ENCODE peak calls at places on chromosomes 16 and 17, in seven cellular contexts. One of them, this sample, is unnamed.

GRCh38 chr16:57645691-57646387 is 17.4 kb downstream of the ADGRG1 start:
- DNase-seq in GM13977: no peak
- DNase-seq in HFF-Myc: no peak
- DNase-seq in fibroblast of lung: peak
- DNase-seq in NCI-H226: peak
- DNase-seq in GM23338: no peak
- DNase-seq in HEK293T: no peak
- DNase-seq in this sample: no peak

GRCh38 chr16:89114159-89114981 is 20.7 kb downstream of the ACSF3 start:
- DNase-seq in fibroblast of lung: peak
- DNase-seq in NCI-H226: no peak
- DNase-seq in HEK293T: no peak
- DNase-seq in GM23338: peak
- DNase-seq in HFF-Myc: no peak
- DNase-seq in GM13977: no peak
- DNase-seq in this sample: peak

GRCh38 chr16:48318630-48319029 is 66.6 kb downstream of the SIAH1 start:
- DNase-seq in fibroblast of lung: peak
- DNase-seq in GM23338: peak
- DNase-seq in GM13977: no peak
- DNase-seq in HFF-Myc: no peak
- DNase-seq in HEK293T: no peak
- DNase-seq in NCI-H226: no peak
- DNase-seq in this sample: peak

GRCh38 chr16:58010886-58011285 is 9.7 kb downstream of the USB1 start:
- DNase-seq in HFF-Myc: no peak
- DNase-seq in GM13977: no peak
- DNase-seq in GM23338: no peak
- DNase-seq in HEK293T: no peak
- DNase-seq in fibroblast of lung: no peak
- DNase-seq in NCI-H226: no peak
- DNase-seq in this sample: no peak

GRCh38 chr17:37662358-37662757 is 19.1 kb upstream of the DDX52 start:
- DNase-seq in HEK293T: no peak
- DNase-seq in fibroblast of lung: no peak
- DNase-seq in GM13977: no peak
- DNase-seq in HFF-Myc: no peak
- DNase-seq in NCI-H226: no peak
- DNase-seq in GM23338: peak
- DNase-seq in this sample: peak

GRCh38 chr17:38333635-38334295 is 10.0 kb downstream of the GPR179 start:
- DNase-seq in HFF-Myc: no peak
- DNase-seq in fibroblast of lung: no peak
- DNase-seq in HEK293T: peak
- DNase-seq in GM13977: peak
- DNase-seq in NCI-H226: no peak
- DNase-seq in GM23338: peak
- DNase-seq in this sample: no peak

GRCh38 chr17:77329741-77330531 is 189.2 kb downstream of the SEC14L1 start:
- DNase-seq in HEK293T: no peak
- DNase-seq in HFF-Myc: no peak
- DNase-seq in NCI-H226: no peak
- DNase-seq in GM13977: no peak
- DNase-seq in GM23338: no peak
- DNase-seq in fibroblast of lung: no peak
- DNase-seq in this sample: no peak

GRCh38 chr16:89842471-89843408 is 14.5 kb downstream of the SPIRE2 start:
- DNase-seq in GM23338: no peak
- DNase-seq in HEK293T: no peak
- DNase-seq in fibroblast of lung: peak
- DNase-seq in GM13977: no peak
- DNase-seq in NCI-H226: peak
- DNase-seq in HFF-Myc: peak
- DNase-seq in this sample: no peak

GRCh38 chr17:2174471-2175293 is 119.8 kb downstream of the HIC1 start:
- DNase-seq in HFF-Myc: no peak
- DNase-seq in GM13977: no peak
- DNase-seq in fibroblast of lung: peak
- DNase-seq in NCI-H226: peak
- DNase-seq in GM23338: peak
- DNase-seq in HEK293T: no peak
- DNase-seq in this sample: no peak

GRCh38 chr17:38439436-38439835 is 11.2 kb downstream of the ARHGAP23 start:
- DNase-seq in NCI-H226: no peak
- DNase-seq in GM23338: no peak
- DNase-seq in GM13977: no peak
- DNase-seq in HFF-Myc: no peak
- DNase-seq in fibroblast of lung: no peak
- DNase-seq in HEK293T: no peak
- DNase-seq in this sample: no peak

GRCh38 chr17:58357312-58358297 is 5.6 kb upstream of the SUPT4H1 start:
- DNase-seq in GM23338: no peak
- DNase-seq in GM13977: peak
- DNase-seq in HFF-Myc: no peak
- DNase-seq in NCI-H226: no peak
- DNase-seq in fibroblast of lung: no peak
- DNase-seq in HEK293T: no peak
- DNase-seq in this sample: no peak

GRCh38 chr16:8055761-8056160 is 534.5 kb downstream of the TMEM114 start:
- DNase-seq in GM23338: no peak
- DNase-seq in HFF-Myc: no peak
- DNase-seq in NCI-H226: no peak
- DNase-seq in fibroblast of lung: no peak
- DNase-seq in HEK293T: no peak
- DNase-seq in GM13977: no peak
- DNase-seq in this sample: no peak

GRCh38 chr16:700684-701584 is 4.7 kb downstream of the FBXL16 start:
- DNase-seq in NCI-H226: no peak
- DNase-seq in HFF-Myc: no peak
- DNase-seq in GM13977: peak
- DNase-seq in HEK293T: peak
- DNase-seq in GM23338: peak
- DNase-seq in fibroblast of lung: no peak
- DNase-seq in this sample: no peak